ENCODE peak calls at places on chromosomes 1 and 21, in four cellular contexts. One of them, this sample, is unnamed.

GRCh38 chr1:201847150-201847549 is 18.2 kb downstream of the IPO9 start:
- DNase-seq in DND-41: no peak
- DNase-seq in transverse colon: no peak
- DNase-seq in fibroblast of lung: no peak
- DNase-seq in this sample: no peak

GRCh38 chr21:27369234-27369633 is 402.3 kb upstream of the ADAMTS5 start:
- DNase-seq in DND-41: no peak
- DNase-seq in fibroblast of lung: no peak
- DNase-seq in transverse colon: no peak
- DNase-seq in this sample: no peak

GRCh38 chr1:225840223-225840610 is 30.3 kb downstream of the EPHX1 start:
- DNase-seq in DND-41: no peak
- DNase-seq in transverse colon: no peak
- DNase-seq in fibroblast of lung: no peak
- DNase-seq in this sample: no peak

GRCh38 chr1:171220551-171221175 is 27.6 kb upstream of the FMO1 start:
- DNase-seq in DND-41: no peak
- DNase-seq in transverse colon: no peak
- DNase-seq in fibroblast of lung: peak; percentile 62
- DNase-seq in this sample: no peak

GRCh38 chr1:12056331-12056841 is 6.7 kb upstream of the TNFRSF8 start:
- DNase-seq in fibroblast of lung: no peak
- DNase-seq in transverse colon: no peak
- DNase-seq in DND-41: no peak
- DNase-seq in this sample: no peak

GRCh38 chr1:59151860-59152259 is 145.0 kb upstream of the FGGY start:
- DNase-seq in DND-41: no peak
- DNase-seq in transverse colon: no peak
- DNase-seq in fibroblast of lung: no peak
- DNase-seq in this sample: no peak

GRCh38 chr1:212608956-212609700 is 567 bp downstream of the ATF3 start:
- DNase-seq in fibroblast of lung: peak; percentile 56
- DNase-seq in DND-41: peak; percentile 66
- DNase-seq in transverse colon: peak; percentile 61
- DNase-seq in this sample: peak; percentile 67

GRCh38 chr1:180611016-180611930 is 20.5 kb upstream of the XPR1 start:
- DNase-seq in fibroblast of lung: peak; percentile 39
- DNase-seq in transverse colon: no peak
- DNase-seq in DND-41: no peak
- DNase-seq in this sample: no peak

GRCh38 chr1:94884101-94884875 is 42.6 kb downstream of the CNN3 start:
- DNase-seq in DND-41: no peak
- DNase-seq in transverse colon: no peak
- DNase-seq in fibroblast of lung: peak; percentile 67
- DNase-seq in this sample: peak; percentile 47

GRCh38 chr21:44931501-44932365 is 8.1 kb upstream of the SLX9 start:
- DNase-seq in fibroblast of lung: no peak
- DNase-seq in transverse colon: no peak
- DNase-seq in DND-41: no peak
- DNase-seq in this sample: no peak

GRCh38 chr21:42621828-42622199 is 31.6 kb upstream of the PDE9A start:
- DNase-seq in fibroblast of lung: no peak
- DNase-seq in DND-41: no peak
- DNase-seq in transverse colon: no peak
- DNase-seq in this sample: no peak

GRCh38 chr1:202205523-202206190 is 12.1 kb downstream of the LGR6 start:
- DNase-seq in transverse colon: no peak
- DNase-seq in DND-41: no peak
- DNase-seq in fibroblast of lung: no peak
- DNase-seq in this sample: no peak

GRCh38 chr1:113211467-113211866 is 138.5 kb downstream of the LRIG2 start:
- DNase-seq in transverse colon: no peak
- DNase-seq in fibroblast of lung: no peak
- DNase-seq in DND-41: no peak
- DNase-seq in this sample: no peak
- H3K27ac ChIP-seq in transverse colon: peak overlapping the region; percentile 82
- H3K27ac ChIP-seq in fibroblast of lung: no peak overlapping the region
- H3K27ac ChIP-seq in DND-41: no peak overlapping the region
- H3K27ac ChIP-seq in this sample: no peak overlapping the region

DNA sequence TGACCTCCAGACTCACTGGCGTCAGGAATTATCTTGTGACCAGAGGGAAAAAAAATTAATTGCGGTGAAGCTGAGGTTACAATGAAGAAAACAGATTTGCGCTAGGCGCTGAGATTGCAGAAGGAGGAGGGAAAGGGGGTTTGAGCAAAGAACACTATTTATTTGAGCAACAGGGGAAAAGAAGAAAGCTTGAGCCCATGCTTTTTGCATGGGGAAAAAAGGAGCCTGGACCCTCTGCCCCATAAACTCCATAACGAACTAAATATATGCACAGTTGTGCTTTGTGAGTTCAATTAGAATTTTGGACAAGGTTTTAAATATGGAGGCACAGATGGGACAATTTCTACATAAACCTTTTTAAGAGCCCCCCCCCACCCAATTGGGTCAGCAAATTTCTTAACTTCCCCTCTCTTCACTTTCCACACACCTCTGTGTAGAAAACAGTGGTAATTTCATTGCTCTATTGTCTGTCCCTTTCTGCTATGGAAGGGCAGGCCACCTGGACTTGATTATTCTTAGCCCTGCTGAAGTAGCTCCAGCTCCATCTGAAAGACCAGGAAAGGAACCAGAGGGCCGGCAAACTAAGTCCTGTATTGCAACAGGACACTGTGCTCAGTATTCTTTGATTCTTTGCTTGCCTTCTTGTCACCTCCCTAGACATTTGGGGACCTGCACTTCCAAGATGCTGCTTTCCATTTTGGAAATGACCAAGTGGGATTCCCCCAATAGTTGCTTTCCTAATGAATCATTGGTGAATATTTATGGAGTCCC is 869 bp upstream of the ID3 start:
- DNase-seq in transverse colon: no peak
- DNase-seq in fibroblast of lung: no peak
- DNase-seq in DND-41: no peak
- DNase-seq in this sample: no peak
- H3K4me1 ChIP-seq in transverse colon: peaks cover 79% of the 10 kb centered on the region
- H3K4me1 ChIP-seq in fibroblast of lung: peaks cover 33% of the 10 kb centered on the region
- H3K4me1 ChIP-seq in DND-41: peaks cover 53% of the 10 kb centered on the region
- H3K4me1 ChIP-seq in this sample: peaks cover 81% of the 10 kb centered on the region

DNA sequence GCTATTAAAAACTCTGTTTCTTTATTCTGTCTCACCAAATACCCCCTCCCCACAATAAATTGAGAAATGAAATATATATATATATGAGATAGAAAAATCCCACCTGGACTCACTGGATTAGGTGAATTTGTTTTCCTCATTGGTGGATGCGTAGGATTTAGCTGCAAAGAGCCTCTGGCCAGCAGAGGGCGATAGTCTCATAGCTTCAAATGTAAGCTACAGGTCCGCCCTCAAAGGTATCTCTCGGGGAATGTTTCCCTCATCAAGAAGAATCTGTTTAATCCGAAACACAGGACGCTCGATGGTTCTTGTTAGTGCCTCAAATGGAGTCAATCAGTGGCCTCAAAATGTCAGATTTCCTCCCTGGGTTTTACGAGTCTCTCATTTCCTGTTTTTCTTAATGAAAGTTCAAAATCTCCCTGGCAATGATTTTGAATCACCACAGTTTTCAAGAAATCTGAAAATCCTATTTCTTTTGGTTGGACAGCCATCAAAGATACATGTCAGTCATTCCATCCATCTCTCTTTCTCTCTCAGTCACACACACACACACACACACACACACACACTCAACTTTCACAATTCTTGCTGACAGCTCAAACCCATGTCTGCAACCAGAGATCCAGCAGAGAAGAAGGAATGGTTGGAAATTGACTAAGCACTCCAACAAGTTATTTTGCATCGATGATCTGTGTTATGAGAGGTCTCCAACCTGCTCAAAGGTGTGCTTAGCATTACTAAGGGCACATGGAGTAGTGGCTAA is 13.9 kb upstream of the CAMK1G start:
- DNase-seq in fibroblast of lung: peak; percentile 80
- DNase-seq in DND-41: peak; percentile 71
- DNase-seq in transverse colon: peak; percentile 82
- DNase-seq in this sample: peak; percentile 92
- H3K27me3 ChIP-seq in fibroblast of lung: no peaks in the 10 kb centered on the region
- H3K27me3 ChIP-seq in DND-41: peaks cover 23% of the 10 kb centered on the region
- H3K27me3 ChIP-seq in transverse colon: peaks cover 16% of the 10 kb centered on the region
- H3K27me3 ChIP-seq in this sample: no peaks in the 10 kb centered on the region

DNA sequence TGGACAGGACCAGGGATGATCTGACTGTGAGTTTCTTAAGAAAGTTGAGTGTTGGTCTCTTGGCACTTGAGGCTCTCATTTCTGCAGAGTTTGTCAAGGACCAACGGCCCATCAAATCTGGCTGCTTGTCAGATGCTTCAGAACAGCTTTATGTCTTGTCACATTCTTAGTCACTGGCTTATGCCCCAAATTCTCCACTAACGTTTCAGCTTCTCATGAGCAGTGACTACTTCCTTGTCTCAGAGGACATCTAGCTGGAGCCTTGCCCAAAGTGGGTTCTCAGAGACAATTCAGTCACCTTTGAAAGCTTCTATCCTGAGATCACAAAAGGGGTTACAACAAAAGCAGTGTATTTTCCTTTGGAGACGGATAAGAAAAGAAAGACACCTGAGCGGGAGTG is 92.3 kb downstream of the ST6GALNAC5 start:
- DNase-seq in fibroblast of lung: no peak
- DNase-seq in DND-41: no peak
- DNase-seq in transverse colon: no peak
- DNase-seq in this sample: no peak
- H3K27ac ChIP-seq in fibroblast of lung: no peak overlapping the region
- H3K27ac ChIP-seq in DND-41: no peak overlapping the region
- H3K27ac ChIP-seq in transverse colon: no peak overlapping the region
- H3K27ac ChIP-seq in this sample: no peak overlapping the region

GRCh38 chr1:204079608-204079999 is 6.7 kb downstream of the SOX13 start:
- DNase-seq in DND-41: no peak
- DNase-seq in fibroblast of lung: no peak
- DNase-seq in transverse colon: no peak
- DNase-seq in this sample: no peak

GRCh38 chr1:204081156-204081790 is 8.4 kb downstream of the SOX13 start:
- DNase-seq in DND-41: no peak
- DNase-seq in transverse colon: no peak
- DNase-seq in fibroblast of lung: peak; percentile 19
- DNase-seq in this sample: no peak

GRCh38 chr1:204080163-204080903 is 7.4 kb downstream of the SOX13 start:
- DNase-seq in transverse colon: peak; percentile 89
- DNase-seq in DND-41: no peak
- DNase-seq in fibroblast of lung: peak; percentile 83
- DNase-seq in this sample: peak; percentile 97

GRCh38 chr1:204083491-204083890 is 10.6 kb downstream of the SOX13 start:
- DNase-seq in fibroblast of lung: no peak
- DNase-seq in DND-41: no peak
- DNase-seq in transverse colon: no peak
- DNase-seq in this sample: no peak

DNA sequence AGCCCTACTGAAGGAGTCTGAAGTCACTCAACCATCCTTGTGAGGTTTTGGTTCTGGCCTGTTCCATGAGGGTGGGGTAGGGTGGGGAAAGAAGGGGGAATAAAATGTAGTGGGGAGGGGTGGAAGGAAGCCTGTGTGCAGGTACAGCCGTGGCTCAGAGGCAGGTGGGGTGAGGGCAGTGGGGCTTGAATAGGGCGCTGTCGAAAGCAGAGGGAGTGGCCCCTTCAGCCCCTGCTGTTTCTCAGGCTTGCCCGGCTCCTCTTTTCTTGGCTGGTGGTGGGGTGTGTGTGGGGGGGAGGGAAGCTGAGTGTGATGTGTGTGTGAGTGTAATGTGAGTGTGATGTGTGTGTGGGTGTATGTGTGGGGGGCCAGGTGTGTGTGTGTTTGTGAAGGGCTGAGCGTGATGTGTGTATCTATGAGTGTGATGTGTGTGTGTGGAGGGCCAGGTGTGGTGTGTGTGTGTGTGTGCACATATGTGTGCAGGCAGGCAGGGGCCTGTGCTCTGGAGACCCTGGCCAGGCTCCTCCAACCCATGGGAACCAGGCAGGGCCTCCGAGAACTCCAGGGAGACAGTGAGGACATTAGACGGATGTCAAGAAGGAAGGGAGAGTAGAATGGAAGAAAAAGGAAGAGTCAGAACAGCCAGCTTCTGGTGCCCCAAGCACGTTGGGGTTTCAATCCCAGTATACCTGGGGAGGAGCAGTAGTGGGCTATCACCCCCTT is 9.0 kb downstream of the SOX13 start:
- DNase-seq in DND-41: no peak
- DNase-seq in fibroblast of lung: no peak
- DNase-seq in transverse colon: no peak
- DNase-seq in this sample: no peak
- H3K4me1 ChIP-seq in DND-41: no peaks in the 10 kb centered on the region
- H3K4me1 ChIP-seq in fibroblast of lung: peaks cover 20% of the 10 kb centered on the region
- H3K4me1 ChIP-seq in transverse colon: peaks cover 70% of the 10 kb centered on the region
- H3K4me1 ChIP-seq in this sample: peaks cover 100% of the 10 kb centered on the region

DNA sequence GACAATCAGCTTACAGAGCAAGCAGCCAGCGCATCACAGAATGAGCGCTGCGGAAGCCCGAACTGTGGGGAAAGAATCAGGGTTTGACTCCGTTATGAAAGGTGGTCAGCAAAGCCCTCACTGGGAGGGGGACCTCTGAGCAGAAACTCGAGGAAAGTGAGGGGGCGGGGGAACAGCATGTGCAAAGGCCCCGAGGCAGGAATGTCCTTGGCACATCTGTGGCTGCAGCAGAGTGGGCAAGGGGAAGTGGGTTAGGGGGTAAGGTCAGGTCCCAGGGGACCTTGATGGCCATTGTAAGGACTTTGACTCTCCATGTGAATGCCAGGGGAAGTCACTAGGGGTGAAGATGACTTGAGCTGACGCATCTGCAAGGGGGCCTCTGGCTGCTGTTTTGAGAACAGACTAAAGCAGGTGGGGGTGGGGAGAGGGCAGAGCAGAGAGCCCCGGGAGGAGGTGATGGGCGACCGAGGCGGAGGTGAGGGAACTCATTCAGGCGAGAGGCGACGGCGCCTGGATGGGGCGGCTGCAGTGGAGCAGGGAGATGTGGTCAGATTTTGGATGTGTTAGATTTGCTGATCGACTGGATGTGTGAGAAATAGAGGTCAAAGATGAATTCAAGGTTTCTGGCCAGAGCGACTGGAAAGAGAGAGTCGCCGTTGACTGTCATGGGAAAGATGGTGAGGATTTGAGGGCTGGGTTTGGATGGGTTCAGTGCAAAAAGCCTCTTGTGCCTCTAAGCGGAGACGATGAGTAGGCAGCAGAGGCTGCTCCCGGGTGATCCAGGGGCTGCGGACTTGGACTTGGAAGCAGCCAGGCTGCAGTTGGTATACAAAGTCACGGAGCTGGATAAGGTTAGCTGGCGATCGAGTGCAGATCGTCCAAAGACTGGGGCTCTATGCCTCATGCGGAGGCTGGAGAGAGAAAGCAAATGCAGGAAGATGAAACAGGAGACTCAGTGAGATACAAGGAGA is 107.9 kb upstream of the ZBTB40 start:
- DNase-seq in transverse colon: no peak
- DNase-seq in fibroblast of lung: no peak
- DNase-seq in DND-41: no peak
- DNase-seq in this sample: no peak
- H3K27me3 ChIP-seq in transverse colon: peaks cover 93% of the 10 kb centered on the region
- H3K27me3 ChIP-seq in fibroblast of lung: peaks cover 35% of the 10 kb centered on the region
- H3K27me3 ChIP-seq in DND-41: peaks cover 12% of the 10 kb centered on the region
- H3K27me3 ChIP-seq in this sample: no peaks in the 10 kb centered on the region

GRCh38 chr1:214645712-214646111 is 42.7 kb downstream of the CENPF start:
- DNase-seq in transverse colon: no peak
- DNase-seq in fibroblast of lung: no peak
- DNase-seq in DND-41: no peak
- DNase-seq in this sample: no peak
- H3K27ac ChIP-seq in transverse colon: no peak overlapping the region
- H3K27ac ChIP-seq in fibroblast of lung: no peak overlapping the region
- H3K27ac ChIP-seq in DND-41: no peak overlapping the region
- H3K27ac ChIP-seq in this sample: no peak overlapping the region